ENCODE peak calls at places on chromosomes 4 and X, in four cellular contexts. J, S, K and R are unnamed samples.
A peak's percentile ranks its signal among the peaks of the same experiment; 100 is the strongest.

GRCh38 chr4:155005395-155006087 is 202.9 kb upstream of the NPY2R start:
- DNase-seq in J (no peak), S (peak; percentile 27), K (no peak), R (no peak)

GRCh38 chrX:71998836-71999509 is 88.3 kb downstream of the NHSL2 start:
- DNase-seq in J (peak; percentile 70), S (no peak), K (peak; percentile 19), R (no peak)

GRCh38 chr4:54784188-54784671 is 126.5 kb downstream of the KIT start:
- DNase-seq in J (peak; percentile 87), S (peak; percentile 13), K (peak; percentile 88), R (peak; percentile 34)

GRCh38 chr4:152398060-152398459 is 137.8 kb downstream of the FBXW7 start:
- DNase-seq in J (no peak), S (peak; percentile 14), K (no peak), R (no peak)

GRCh38 chr4:148539387-148539786 is 97.2 kb upstream of the NR3C2 start:
- DNase-seq in J (no peak), S (peak; percentile 56), K (no peak), R (no peak)

GRCh38 chrX:16459008-16459407 is 190.9 kb upstream of the S100G start:
- DNase-seq in J (no peak), S (no peak), K (no peak), R (no peak)

GRCh38 chr4:82430193-82431025 is at the start of the genes ENOPH1 and HNRNPDL:
- DNase-seq in J (peak; percentile 95), S (peak; percentile 99), K (peak; percentile 96), R (peak; percentile 96)

GRCh38 chr4:119099227-119099910 is 36.3 kb upstream of the MYOZ2 start:
- DNase-seq in J (no peak), S (no peak), K (no peak), R (no peak)

GRCh38 chr4:21202959-21203358 is 502.7 kb downstream of the PACRGL start:
- DNase-seq in J (no peak), S (no peak), K (no peak), R (no peak)

GRCh38 chr4:123995939-123996338 is 599.3 kb downstream of the SPRY1 start:
- DNase-seq in J (no peak), S (no peak), K (no peak), R (no peak)

GRCh38 chr4:54098375-54098774 is 1.6 kb upstream of the GSX2 start:
- DNase-seq in J (no peak), S (no peak), K (no peak), R (no peak)

GRCh38 chrX:73562458-73562857 is 539 bp upstream of the CHIC1 start:
- DNase-seq in J (no peak), S (no peak), K (no peak), R (no peak)

GRCh38 chr4:66357316-66357715 is 687.0 kb upstream of the EPHA5 start:
- DNase-seq in J (no peak), S (no peak), K (no peak), R (no peak)

GRCh38 chrX:101485212-101486064 is at the start of gene ARMCX4:
- DNase-seq in J (no peak), S (peak; percentile 79), K (peak; percentile 49), R (peak; percentile 79)

GRCh38 chrX:47068720-47069119 is 9.5 kb upstream of the RGN start:
- DNase-seq in J (no peak), S (no peak), K (no peak), R (no peak)

GRCh38 chr4:162952232-162952631 is 214.5 kb downstream of the NAF1 start:
- DNase-seq in J (no peak), S (peak; percentile 23), K (no peak), R (no peak)

GRCh38 chr4:25861422-25861926 is 1.3 kb downstream of the SEL1L3 start:
- DNase-seq in J (no peak), S (no peak), K (no peak), R (no peak)

GRCh38 chrX:83108278-83108677 is 399.8 kb upstream of the POU3F4 start:
- DNase-seq in J (no peak), S (no peak), K (no peak), R (no peak)

GRCh38 chr4:1998296-1998695 is 10.5 kb downstream of the NELFA start:
- DNase-seq in J (no peak), S (peak; percentile 45), K (no peak), R (no peak)

GRCh38 chr4:153535735-153536494 is 69.8 kb downstream of the TMEM131L start:
- DNase-seq in J (no peak), S (no peak), K (no peak), R (no peak)
- H3K4me1 ChIP-seq in J (peaks cover 14% of the 10 kb centered on the region), S (peaks cover 10% of the 10 kb centered on the region), K (peaks cover 23% of the 10 kb centered on the region), R (peaks cover 31% of the 10 kb centered on the region)

GRCh38 chr4:86594559-86595425 is 677 bp downstream of the PTPN13 start:
- DNase-seq in J (peak; percentile 44), S (peak; percentile 77), K (peak; percentile 32), R (peak; percentile 72)
- H3K4me1 ChIP-seq in J (peaks cover under 1% of the 10 kb centered on the region), S (peaks cover 32% of the 10 kb centered on the region), K (no peaks in the 10 kb centered on the region), R (peaks cover 4% of the 10 kb centered on the region)

GRCh38 chrX:2698604-2699003 is 7.5 kb downstream of the CD99 start:
- DNase-seq in J (no peak), S (no peak), K (no peak), R (no peak)
- H3K4me1 ChIP-seq in J (peaks cover 62% of the 10 kb centered on the region), S (peaks cover 46% of the 10 kb centered on the region), K (peaks cover 54% of the 10 kb centered on the region), R (no peaks in the 10 kb centered on the region)

DNA sequence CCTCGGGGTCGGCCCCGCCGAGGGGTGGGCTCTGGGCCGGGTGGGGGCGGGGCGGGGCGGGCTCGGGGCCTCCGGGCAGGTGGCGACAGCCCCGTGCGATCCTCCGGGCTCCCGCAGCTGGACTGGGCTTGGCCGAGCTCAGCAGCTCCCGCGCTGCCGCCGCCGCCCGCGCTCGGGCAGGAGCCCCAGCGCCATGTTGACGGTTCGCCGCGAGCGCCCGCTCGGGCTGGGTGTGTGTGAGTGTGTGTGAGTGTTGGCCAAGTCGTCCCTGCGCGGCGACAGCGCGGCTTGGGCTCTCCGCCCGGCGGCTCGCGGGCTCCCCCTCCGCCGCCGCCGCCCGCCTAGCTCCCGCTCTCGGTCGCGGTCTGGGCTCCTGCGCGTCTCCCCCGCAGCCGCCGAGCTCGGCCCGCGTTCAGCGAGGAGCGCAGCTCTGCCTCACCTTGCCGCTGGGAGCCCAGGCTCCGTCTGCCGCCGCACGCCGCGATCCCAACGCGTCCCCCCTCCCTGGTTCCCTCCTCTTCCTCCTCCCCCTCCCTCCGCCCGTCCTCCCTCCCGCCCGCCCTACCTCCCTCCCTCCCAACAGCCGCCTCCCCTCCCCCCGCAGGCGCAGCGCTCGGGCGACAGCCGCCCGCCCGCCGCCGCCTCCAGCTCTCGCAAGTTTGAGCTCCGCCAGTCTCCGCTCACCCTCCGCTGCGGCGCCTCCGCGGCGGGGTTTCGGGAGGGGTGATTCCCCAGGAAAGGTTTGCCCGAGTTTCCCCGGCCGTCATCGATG is at the start of gene BCOR:
- DNase-seq in J (peak; percentile 46), S (peak; percentile 89), K (peak; percentile 86), R (peak; percentile 86)
- H3K4me1 ChIP-seq in J (peaks cover 4% of the 10 kb centered on the region), S (peaks cover 44% of the 10 kb centered on the region), K (peaks cover 4% of the 10 kb centered on the region), R (peaks cover 10% of the 10 kb centered on the region)

GRCh38 chr4:184287697-184288255 is 70.1 kb upstream of the ENPP6 start:
- DNase-seq in J (peak; percentile 25), S (peak; percentile 72), K (no peak), R (no peak)

GRCh38 chr4:184288451-184289178 is 70.9 kb upstream of the ENPP6 start:
- DNase-seq in J (peak; percentile 3), S (no peak), K (no peak), R (no peak)

GRCh38 chr4:184284742-184285141 is 67.1 kb upstream of the ENPP6 start:
- DNase-seq in J (no peak), S (no peak), K (no peak), R (no peak)

GRCh38 chr4:184284336-184284690 is 66.6 kb upstream of the ENPP6 start:
- DNase-seq in J (no peak), S (no peak), K (no peak), R (no peak)

DNA sequence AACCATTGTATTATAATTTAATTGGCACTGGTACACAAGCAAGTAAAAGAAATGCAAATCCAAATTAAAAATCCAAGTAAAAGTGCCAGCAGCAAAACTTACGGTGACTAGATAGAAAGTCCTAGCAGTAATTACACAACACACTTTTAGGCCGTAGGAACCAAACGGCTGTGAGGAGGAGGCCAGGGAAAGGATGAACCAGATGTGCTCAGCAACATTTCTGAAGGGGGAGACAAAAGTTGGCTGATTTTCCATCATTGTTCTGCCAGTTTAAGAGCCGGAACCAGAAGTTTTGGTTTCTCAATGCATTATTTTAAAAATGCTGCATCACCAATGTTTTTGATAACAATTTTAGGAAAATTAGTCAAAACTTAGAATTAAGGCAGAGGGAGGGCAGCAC is 68.7 kb upstream of the ENPP6 start:
- DNase-seq in J (peak; percentile 5), S (no peak), K (no peak), R (no peak)
- H3K4me1 ChIP-seq in J (peaks cover 19% of the 10 kb centered on the region), S (peaks cover 22% of the 10 kb centered on the region), K (no peaks in the 10 kb centered on the region), R (no peaks in the 10 kb centered on the region)

DNA sequence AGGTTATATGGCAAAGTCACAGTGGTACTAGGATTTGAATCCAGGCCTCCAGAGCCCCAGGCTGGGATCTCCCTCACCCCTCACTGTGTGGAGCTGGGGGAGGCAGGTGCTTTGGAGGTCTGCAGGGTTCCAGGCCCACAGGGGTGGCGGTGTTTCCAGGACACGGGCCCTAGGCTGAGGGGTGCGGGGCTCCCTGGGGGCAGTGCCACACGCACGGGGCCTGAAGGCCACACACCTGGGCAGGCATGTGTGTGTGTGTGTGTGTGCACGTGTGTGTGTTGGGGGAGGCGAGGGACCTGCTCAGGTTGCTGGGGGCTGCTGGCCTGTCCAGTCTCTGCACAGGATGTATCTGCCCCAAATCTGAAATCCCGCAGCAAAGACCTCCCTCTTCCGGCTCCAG is 18.8 kb downstream of the SH3TC1 start:
- DNase-seq in J (no peak), S (no peak), K (no peak), R (no peak)
- H3K4me1 ChIP-seq in J (no peaks in the 10 kb centered on the region), S (no peaks in the 10 kb centered on the region), K (peaks cover 13% of the 10 kb centered on the region), R (no peaks in the 10 kb centered on the region)

GRCh38 chrX:134932528-134933217 is 58.1 kb upstream of the SMIM10 start:
- DNase-seq in J (no peak), S (no peak), K (no peak), R (no peak)
- H3K4me1 ChIP-seq in J (no peaks in the 10 kb centered on the region), S (no peaks in the 10 kb centered on the region), K (no peaks in the 10 kb centered on the region), R (no peaks in the 10 kb centered on the region)

GRCh38 chr4:5825642-5826041 is 67.2 kb downstream of the CRMP1 start:
- DNase-seq in J (no peak), S (no peak), K (no peak), R (no peak)

GRCh38 chr4:5826437-5827107 is 66.3 kb downstream of the CRMP1 start:
- DNase-seq in J (no peak), S (no peak), K (no peak), R (no peak)

GRCh38 chr4:5827108-5828004 is 65.5 kb downstream of the CRMP1 start:
- DNase-seq in J (no peak), S (no peak), K (no peak), R (no peak)

GRCh38 chr4:5824635-5825034 is 68.3 kb downstream of the CRMP1 start:
- DNase-seq in J (no peak), S (peak; percentile 29), K (no peak), R (no peak)

GRCh38 chr4:5828005-5828391 is 64.9 kb downstream of the CRMP1 start:
- DNase-seq in J (no peak), S (no peak), K (no peak), R (no peak)
- H3K4me1 ChIP-seq in J (no peaks in the 10 kb centered on the region), S (no peaks in the 10 kb centered on the region), K (no peaks in the 10 kb centered on the region), R (no peaks in the 10 kb centered on the region)

DNA sequence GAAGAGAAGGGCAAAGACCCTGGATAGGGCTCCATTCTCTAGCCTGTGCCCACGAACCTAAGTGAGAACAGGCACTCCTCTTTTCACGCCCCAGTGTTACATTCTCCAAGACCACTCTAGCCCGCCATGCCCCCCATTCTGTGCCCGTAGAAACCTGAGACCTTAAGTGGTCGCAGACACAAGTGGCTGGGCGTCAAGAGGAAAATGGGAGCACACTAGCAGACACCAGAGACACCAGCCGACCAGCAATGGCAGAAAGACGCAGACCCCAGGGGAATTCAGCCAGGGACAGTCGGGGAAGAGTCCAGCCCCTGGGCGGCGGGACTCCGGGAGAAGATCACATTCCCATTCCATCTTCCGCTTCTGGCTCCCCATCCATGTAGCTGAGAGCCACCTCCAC is 2027.9 kb downstream of the PCDH7 start:
- DNase-seq in J (no peak), S (no peak), K (no peak), R (peak; percentile 20)
- H3K4me1 ChIP-seq in J (no peaks in the 10 kb centered on the region), S (no peaks in the 10 kb centered on the region), K (no peaks in the 10 kb centered on the region), R (no peaks in the 10 kb centered on the region)